ENCODE peak calls at places on chromosome 18, in nine cellular contexts. L is left ventricle myocardium inferior, D is neural progenitor cell, V is dorsolateral prefrontal cortex, E is right cardiac atrium, K is mammary epithelial cell, J is hepatocyte, N is heart left ventricle, H is OCI-LY7. Q is an unnamed sample.

GRCh38 chr18:48719388-48719787 is 180.6 kb downstream of the CTIF start:
- DNase-seq in L (no peak), D (no peak), V (no peak), E (no peak), K (no peak), J (no peak), N (no peak), H (no peak), Q (no peak)

GRCh38 chr18:77063256-77063655 is 69.3 kb downstream of the MBP start:
- DNase-seq in L (no peak), D (no peak), V (no peak), E (no peak), K (peak), J (no peak), N (no peak), H (peak), Q (peak)

GRCh38 chr18:35835838-35836237 is 136.6 kb upstream of the RMP24 start:
- DNase-seq in L (no peak), D (no peak), V (no peak), E (no peak), K (no peak), J (no peak), N (no peak), H (no peak), Q (no peak)

GRCh38 chr18:25298853-25299274 is 53.1 kb downstream of the ZNF521 start:
- DNase-seq in L (peak), D (no peak), V (peak), E (no peak), K (peak), J (peak), N (peak), H (no peak), Q (no peak)

GRCh38 chr18:28039078-28039477 is 137.9 kb downstream of the CDH2 start:
- DNase-seq in L (no peak), D (no peak), V (no peak), E (no peak), K (peak), J (peak), N (no peak), H (no peak), Q (no peak)

GRCh38 chr18:77131100-77131651 is 1.4 kb downstream of the MBP start:
- DNase-seq in L (peak), D (peak), V (no peak), E (peak), K (peak), J (peak), N (peak), H (peak), Q (peak)

GRCh38 chr18:12034241-12035100 is 53.2 kb downstream of the IMPA2 start:
- DNase-seq in L (no peak), D (no peak), V (no peak), E (no peak), K (no peak), J (no peak), N (no peak), H (peak), Q (no peak)

GRCh38 chr18:73168171-73168570 is 300.4 kb upstream of the NETO1 start:
- DNase-seq in L (no peak), D (no peak), V (no peak), E (no peak), K (no peak), J (no peak), N (no peak), H (no peak), Q (no peak)

GRCh38 chr18:34224423-34225217 is at the start of gene NOL4:
- DNase-seq in L (no peak), D (peak), V (peak), E (peak), K (peak), J (peak), N (no peak), H (no peak), Q (no peak)

GRCh38 chr18:2547477-2548087 is 23.7 kb downstream of the METTL4 start:
- DNase-seq in L (no peak), D (peak), V (no peak), E (no peak), K (peak), J (peak), N (no peak), H (peak), Q (no peak)

GRCh38 chr18:74963820-74964446 is 245.0 kb downstream of the PTGR3 start:
- DNase-seq in L (no peak), D (peak), V (no peak), E (no peak), K (peak), J (peak), N (peak), H (peak), Q (no peak)

GRCh38 chr18:58512648-58513338 is 116.1 kb downstream of the ALPK2 start:
- DNase-seq in L (no peak), D (no peak), V (no peak), E (no peak), K (no peak), J (no peak), N (no peak), H (no peak), Q (no peak)
- H3K27ac ChIP-seq in L (no peak), D (peak), V (no peak), E (no peak), K (no peak), J (no peak), N (no peak), H (no peak), Q (no peak)

DNA sequence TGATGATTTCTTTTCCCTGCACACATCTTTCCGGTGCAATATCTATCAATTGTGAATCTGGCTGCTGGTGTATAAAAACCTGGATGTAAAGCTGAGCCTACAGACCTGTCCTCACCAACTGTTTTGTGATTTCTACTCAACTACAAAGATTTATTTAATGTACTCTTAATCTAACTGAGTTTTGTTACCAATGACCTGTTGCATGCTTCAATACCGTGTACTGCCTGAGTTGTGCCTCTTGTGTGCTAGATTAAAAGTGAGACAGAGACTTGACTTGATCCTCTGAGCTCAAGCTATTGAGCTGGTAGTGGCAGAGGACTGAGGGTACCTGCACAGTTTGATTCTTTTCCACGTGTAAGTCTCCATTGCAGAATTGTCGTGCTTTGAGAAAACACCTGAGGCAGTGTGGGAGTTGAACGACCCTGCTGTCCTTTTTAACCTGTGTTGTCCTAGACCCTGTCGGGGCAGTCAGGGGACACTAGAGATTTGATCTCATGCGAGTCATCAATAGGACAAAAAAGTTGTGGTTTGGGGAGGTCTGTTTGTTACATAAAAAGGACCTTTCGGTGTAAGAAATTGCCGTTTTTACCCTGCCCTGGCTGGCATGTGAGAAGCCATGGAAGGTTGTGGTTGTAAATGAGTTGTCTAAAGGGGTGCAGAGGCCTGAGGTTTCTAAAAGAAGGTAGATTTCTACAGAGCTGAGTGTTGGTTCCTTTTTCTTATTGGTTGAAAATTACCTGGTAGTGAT is 231.3 kb downstream of the ALPK2 start:
- DNase-seq in L (no peak), D (no peak), V (no peak), E (no peak), K (no peak), J (no peak), N (no peak), H (no peak), Q (no peak)
- H3K27ac ChIP-seq in L (no peak), D (no peak), V (no peak), E (no peak), K (no peak), J (no peak), N (no peak), H (no peak), Q (no peak)

DNA sequence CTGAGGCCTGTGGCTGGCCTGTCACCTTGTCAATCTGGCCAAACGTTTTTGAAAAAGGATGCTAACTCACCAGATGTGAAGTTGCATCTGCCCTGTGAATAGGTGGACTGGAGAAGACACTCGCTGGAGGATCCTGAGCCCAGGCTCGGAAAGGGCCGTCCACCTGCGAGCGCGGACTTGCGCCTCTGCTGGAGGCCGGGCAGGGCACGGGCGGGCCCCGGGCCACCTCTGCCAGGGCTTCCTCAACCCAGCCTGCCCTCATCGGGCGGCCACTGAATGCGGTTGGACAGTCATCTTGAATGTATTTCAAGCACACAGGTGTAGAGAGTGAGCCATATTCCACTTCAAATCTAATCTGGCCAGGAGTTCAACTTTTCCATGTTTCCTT is 83.9 kb downstream of the FAM210A start:
- DNase-seq in L (no peak), D (no peak), V (no peak), E (no peak), K (no peak), J (no peak), N (no peak), H (no peak), Q (no peak)
- H3K27ac ChIP-seq in L (peak), D (no peak), V (no peak), E (peak), K (no peak), J (no peak), N (peak), H (no peak), Q (no peak)

GRCh38 chr18:56089607-56090258 is 501.7 kb upstream of the TCF4 start:
- DNase-seq in L (no peak), D (no peak), V (no peak), E (no peak), K (no peak), J (no peak), N (no peak), H (no peak), Q (no peak)
- H3K27ac ChIP-seq in L (no peak), D (no peak), V (no peak), E (no peak), K (no peak), J (no peak), N (no peak), H (no peak), Q (no peak)

GRCh38 chr18:61894751-61895524 is 2.1 kb upstream of the RNF152 start:
- DNase-seq in L (no peak), D (peak), V (no peak), E (peak), K (no peak), J (no peak), N (no peak), H (no peak), Q (no peak)
- H3K27ac ChIP-seq in L (peak), D (no peak), V (peak), E (no peak), K (peak), J (peak), N (peak), H (no peak), Q (no peak)

GRCh38 chr18:23683671-23684070 is 5.6 kb upstream of the LAMA3 start:
- DNase-seq in L (no peak), D (no peak), V (no peak), E (no peak), K (no peak), J (no peak), N (no peak), H (no peak), Q (no peak)
- H3K27ac ChIP-seq in L (no peak), D (no peak), V (no peak), E (no peak), K (no peak), J (peak), N (no peak), H (no peak), Q (no peak)